ENCODE peak calls at places on chromosome 3, in five cellular contexts. Z, Q, L, G and C are unnamed samples.
A peak's percentile ranks its signal among the peaks of the same experiment; 100 is the strongest.

GRCh38 chr3:9377981-9378380 is 15.1 kb downstream of the THUMPD3 start:
- DNase-seq in G (no peak), L (no peak), Z (no peak), Q (no peak), C (no peak)

GRCh38 chr3:190562866-190563525 is 49.1 kb downstream of the IL1RAP start:
- DNase-seq in Q (no peak), G (no peak), Z (no peak), L (no peak), C (no peak)

GRCh38 chr3:74532446-74532845 is 82.0 kb downstream of the CNTN3 start:
- DNase-seq in Z (no peak), G (no peak), Q (peak; percentile 91), L (no peak), C (no peak)

GRCh38 chr3:4977001-4977888 is 2.0 kb upstream of the BHLHE40 start:
- DNase-seq in L (peak; percentile 60), G (peak; percentile 91), Q (peak; percentile 84), Z (peak; percentile 89), C (peak; percentile 88)

GRCh38 chr3:37601832-37602231 is 259.8 kb upstream of the CTDSPL start:
- DNase-seq in L (no peak), G (no peak), Z (no peak), Q (no peak), C (no peak)

GRCh38 chr3:185537369-185537970 is 14.9 kb downstream of the LIPH start:
- DNase-seq in L (no peak), G (peak; percentile 75), Q (peak; percentile 80), Z (peak; percentile 97), C (peak; percentile 98)

GRCh38 chr3:108590443-108590842 is 921 bp downstream of the DZIP3 start:
- DNase-seq in Z (no peak), G (peak; percentile 7), Q (no peak), L (peak; percentile 2), C (no peak)

GRCh38 chr3:21672303-21672702 is 78.7 kb downstream of the ZNF385D start:
- DNase-seq in L (no peak), Z (no peak), Q (peak; percentile 90), G (no peak), C (no peak)

GRCh38 chr3:48637305-48637704 is 2.0 kb upstream of the SLC26A6 start:
- DNase-seq in G (no peak), L (no peak), Q (no peak), Z (no peak), C (no peak)

GRCh38 chr3:115806501-115806900 is 183.2 kb downstream of the GAP43 start:
- DNase-seq in L (no peak), G (no peak), Q (peak; percentile 58), Z (no peak), C (no peak)

GRCh38 chr3:89280822-89281365 is 173.5 kb downstream of the EPHA3 start:
- DNase-seq in Z (no peak), Q (no peak), G (no peak), L (no peak), C (no peak)

GRCh38 chr3:154864947-154865346 is 215.2 kb upstream of the MME start:
- DNase-seq in G (no peak), L (no peak), Z (no peak), Q (no peak), C (no peak)

GRCh38 chr3:196868297-196868661 is 559 bp downstream of the SENP5 start:
- DNase-seq in Z (no peak), L (peak; percentile 60), G (peak; percentile 35), Q (peak; percentile 9), C (no peak)
- TF ChIP-seq RCOR1 in Z (no peak), L (no peak), G (no peak), Q (no peak), C (no peak)

GRCh38 chr3:195877136-195877715 is 31.1 kb downstream of the TNK2 start:
- DNase-seq in L (no peak), Q (no peak), G (no peak), Z (no peak), C (no peak)

GRCh38 chr3:195878424-195879274 is 29.7 kb downstream of the TNK2 start:
- DNase-seq in G (no peak), L (no peak), Q (no peak), Z (no peak), C (no peak)

GRCh38 chr3:195876297-195877031 is 31.9 kb downstream of the TNK2 start:
- DNase-seq in G (peak; percentile 95), L (no peak), Z (no peak), Q (no peak), C (peak; percentile 44)

GRCh38 chr3:195879416-195880036 is 28.8 kb downstream of the TNK2 start:
- DNase-seq in Q (no peak), L (no peak), G (no peak), Z (no peak), C (no peak)

DNA sequence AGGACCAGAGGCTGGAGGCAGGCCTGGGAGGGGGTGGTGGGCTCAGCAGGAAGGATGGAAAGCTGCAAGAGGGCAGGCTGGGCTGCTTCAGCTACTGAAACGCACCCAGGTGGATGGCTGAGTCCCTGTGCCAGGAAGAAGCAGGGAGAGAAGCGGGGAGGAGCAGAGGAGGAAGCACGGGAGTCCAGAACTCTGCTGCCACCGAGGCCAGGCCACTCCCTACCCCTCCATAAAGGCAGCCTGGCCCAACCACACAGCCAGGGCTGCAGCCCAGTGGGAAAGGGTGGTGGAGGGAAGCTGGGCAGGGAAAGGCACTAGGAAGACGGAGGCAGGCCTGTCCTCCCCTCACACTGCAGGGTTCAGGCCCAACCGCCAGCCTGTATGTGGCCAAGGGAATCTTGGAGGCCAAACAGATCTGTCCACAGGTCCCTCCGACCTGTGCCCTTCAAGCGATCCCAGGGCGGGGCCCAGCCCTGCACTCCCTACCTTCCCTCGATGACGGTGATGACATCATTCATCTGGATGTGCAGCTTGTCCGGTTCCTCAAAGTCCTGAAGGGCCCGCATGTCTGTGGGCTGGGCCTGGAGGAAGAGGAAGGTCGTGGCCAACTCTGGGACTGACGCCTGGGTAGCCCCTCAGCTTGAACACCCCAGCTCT is 30.5 kb downstream of the TNK2 start:
- DNase-seq in L (no peak), G (no peak), Q (no peak), Z (no peak), C (no peak)
- TF ChIP-seq RFX5 in L (no peak), G (no peak), Q (no peak), Z (no peak), C (no peak)

GRCh38 chr3:105976211-105976610 is 107.4 kb upstream of the CBLB start:
- DNase-seq in Q (peak; percentile 20), L (no peak), G (no peak), Z (no peak), C (no peak)

GRCh38 chr3:105979961-105980360 is 111.1 kb upstream of the CBLB start:
- DNase-seq in Q (peak; percentile 59), G (no peak), L (no peak), Z (no peak), C (no peak)

GRCh38 chr3:105984837-105985236 is 116.0 kb upstream of the CBLB start:
- DNase-seq in Z (no peak), G (no peak), L (no peak), Q (peak; percentile 34), C (no peak)

GRCh38 chr3:105987809-105988208 is 119.0 kb upstream of the CBLB start:
- DNase-seq in L (no peak), Z (no peak), Q (no peak), G (no peak), C (no peak)

GRCh38 chr3:105982207-105982606 is 113.4 kb upstream of the CBLB start:
- DNase-seq in Z (no peak), L (no peak), Q (no peak), G (no peak), C (no peak)
- TF ChIP-seq RCOR1 in Z (no peak), L (no peak), Q (no peak), G (no peak), C (no peak)

GRCh38 chr3:138944842-138945645 is 1.9 kb downstream of the FOXL2 start:
- DNase-seq in Z (no peak), L (peak; percentile 71), Q (no peak), G (peak; percentile 66), C (no peak)

GRCh38 chr3:138946554-138947302 is at the start of the genes FOXL2 and FOXL2NB:
- DNase-seq in G (peak; percentile 87), Q (peak; percentile 48), L (peak; percentile 44), Z (no peak), C (peak; percentile 67)

GRCh38 chr3:138944136-138944658 is 2.7 kb downstream of the FOXL2 start:
- DNase-seq in L (peak; percentile 45), G (peak; percentile 41), Q (no peak), Z (no peak), C (no peak)

GRCh38 chr3:138947303-138948121 is 495 bp downstream of the FOXL2NB start:
- DNase-seq in G (peak; percentile 64), Z (no peak), Q (no peak), L (no peak), C (no peak)

GRCh38 chr3:138945646-138946553 is 1.0 kb downstream of the FOXL2 start:
- DNase-seq in Q (peak; percentile 23), Z (no peak), G (peak; percentile 56), L (peak; percentile 79), C (peak; percentile 35)
- TF ChIP-seq RFX5 in Q (no peak), Z (no peak), G (no peak), L (no peak), C (no peak)

DNA sequence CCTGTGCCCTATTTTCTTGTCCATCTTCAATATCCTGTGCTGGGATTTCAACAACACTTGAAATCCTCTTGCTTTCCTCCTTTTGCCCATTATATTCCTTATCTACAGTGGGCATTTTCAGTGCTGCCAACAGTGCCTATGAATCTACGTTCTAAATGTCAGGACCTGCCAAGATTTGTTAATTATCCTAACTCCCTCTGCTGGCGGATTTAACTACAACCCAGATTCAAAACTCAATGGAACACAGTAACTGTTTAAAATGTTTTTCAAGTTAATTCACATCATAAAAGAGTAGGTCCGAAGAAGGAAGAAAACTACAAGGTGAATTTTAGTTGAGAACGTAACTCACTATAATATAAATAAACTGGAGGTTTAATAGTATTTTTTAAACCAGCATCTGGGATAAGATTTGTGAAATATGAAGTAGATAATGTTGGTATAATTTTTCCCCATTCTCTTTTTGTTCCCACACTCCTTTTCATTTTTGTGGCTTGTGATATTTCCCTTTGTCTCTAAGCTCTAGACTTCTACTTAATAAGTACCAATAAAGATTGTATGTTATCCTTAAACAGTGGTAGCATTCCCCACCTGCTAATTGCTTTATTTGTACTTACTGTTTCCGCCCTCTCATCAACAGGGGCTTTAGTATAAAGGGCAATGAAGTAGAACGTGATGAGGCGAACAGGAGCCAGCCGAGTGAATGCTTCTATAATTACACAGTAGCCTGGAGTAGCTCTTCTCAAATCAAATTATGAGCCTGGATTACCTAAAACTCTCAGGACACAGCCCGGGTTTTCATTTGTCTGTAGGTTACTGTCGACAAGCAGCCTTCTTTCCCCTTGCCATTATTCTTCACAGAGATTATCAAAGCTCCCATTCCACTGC is 302.5 kb upstream of the ATP11B start:
- DNase-seq in Z (no peak), L (peak; percentile 39), G (peak; percentile 20), Q (no peak), C (peak; percentile 7)
- TF ChIP-seq RCOR1 in Z (no peak), L (no peak), G (no peak), Q (no peak), C (no peak)

DNA sequence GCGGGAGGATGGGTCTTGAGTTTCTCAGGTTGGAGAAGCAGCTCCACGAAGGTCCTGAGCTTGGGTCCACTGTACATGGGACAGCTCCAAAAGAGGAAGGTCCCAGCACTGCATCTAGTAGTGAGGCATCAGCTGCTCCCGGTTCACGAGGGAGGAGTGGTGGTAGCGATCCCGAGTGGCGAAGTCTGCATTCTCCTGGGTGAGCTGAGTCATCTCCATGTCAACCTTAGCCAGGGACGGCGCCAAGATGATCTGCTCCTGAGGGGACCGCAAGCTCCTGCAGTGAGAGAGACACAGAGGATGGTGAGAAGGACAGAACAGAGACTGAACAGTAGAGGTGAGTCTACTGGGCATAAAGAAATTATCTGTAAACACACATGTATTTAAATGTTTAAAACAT is 28.0 kb upstream of the HEG1 start:
- DNase-seq in G (no peak), L (no peak), Z (no peak), Q (no peak), C (peak; percentile 21)
- TF ChIP-seq RFX5 in G (no peak), L (no peak), Z (no peak), Q (no peak), C (no peak)